ENCODE peak calls at places on chromosomes 6 and 20, in nine cellular contexts. E is progenitor cell of endocrine pancreas, X is right lobe of liver, H is pancreas, W is stomach, D is WTC11, O is heart left ventricle, T is spleen, V is omental fat pad. B is an unnamed sample.

GRCh38 chr20:17761612-17762011 is 61.8 kb downstream of the BANF2 start:
- DNase-seq in X (no peak), V (no peak), O (no peak), T (no peak), D (no peak), E (no peak), W (no peak), H (no peak), B (no peak)

GRCh38 chr6:169990095-169991030 is 238.9 kb downstream of the ERMARD start:
- DNase-seq in E (no peak), H (no peak), V (no peak), D (no peak), X (no peak), W (peak), O (no peak), T (peak), B (no peak)

GRCh38 chr6:150142304-150142656 is 564 bp upstream of the PPP1R14C start:
- DNase-seq in H (no peak), W (no peak), O (no peak), D (no peak), T (no peak), V (no peak), E (no peak), X (no peak), B (no peak)

GRCh38 chr6:57159127-57159526 is 13.0 kb upstream of the BAG2 start:
- DNase-seq in V (no peak), O (no peak), T (no peak), E (no peak), H (no peak), D (no peak), X (no peak), W (no peak), B (no peak)

GRCh38 chr20:25470045-25470444 is 62.6 kb downstream of the GINS1 start:
- DNase-seq in E (no peak), X (peak), O (no peak), W (peak), V (no peak), H (peak), T (peak), D (peak), B (no peak)

GRCh38 chr6:35388772-35389352 is 46.5 kb downstream of the PPARD start:
- DNase-seq in X (no peak), T (no peak), H (no peak), W (no peak), E (no peak), V (no peak), D (no peak), O (no peak), B (no peak)

GRCh38 chr6:14811760-14812428 is 434.0 kb upstream of the JARID2 start:
- DNase-seq in E (no peak), O (no peak), V (no peak), X (no peak), H (no peak), T (no peak), D (no peak), W (no peak), B (no peak)

GRCh38 chr6:105163186-105163585 is 16.6 kb downstream of the POPDC3 start:
- DNase-seq in H (no peak), T (no peak), E (no peak), X (no peak), W (no peak), O (no peak), D (no peak), V (no peak), B (no peak)

GRCh38 chr6:108209738-108210137 is 43.9 kb downstream of the NR2E1 start:
- DNase-seq in H (no peak), D (no peak), X (no peak), E (no peak), T (no peak), W (no peak), V (no peak), O (no peak), B (no peak)

GRCh38 chr6:128259036-128259734 is 261.2 kb downstream of the PTPRK start:
- DNase-seq in X (no peak), E (no peak), H (no peak), W (no peak), T (no peak), V (no peak), O (no peak), D (no peak), B (no peak)

GRCh38 chr20:50857348-50857747 is 62.5 kb downstream of the BCAS4 start:
- DNase-seq in D (no peak), X (no peak), E (no peak), V (no peak), W (no peak), O (no peak), H (no peak), T (no peak), B (no peak)
- TF ChIP-seq CTCF in D (no peak), X (no peak), E (no peak), V (no peak), W (no peak), O (no peak), H (no peak), T (no peak), B (no peak)

DNA sequence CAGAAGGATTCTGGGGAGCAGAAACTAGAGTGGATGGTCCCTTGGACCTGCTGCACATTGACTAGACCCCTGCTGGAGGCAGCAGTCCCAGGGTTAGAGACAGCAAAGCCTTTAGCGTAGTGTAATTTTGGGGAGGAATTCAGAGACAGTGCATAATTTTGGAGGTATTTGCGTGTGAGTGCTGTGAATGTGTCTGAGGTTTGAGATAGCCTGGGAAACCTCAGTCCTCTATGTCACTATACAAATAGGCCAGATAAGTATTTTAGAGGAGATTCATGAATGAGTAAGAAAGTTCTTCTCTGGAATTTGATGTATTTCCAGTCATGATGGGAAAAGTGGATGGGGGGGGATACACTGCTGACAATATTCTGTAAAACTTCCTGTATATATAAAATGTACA is 25.8 kb upstream of the MTRF1L start:
- DNase-seq in H (no peak), X (no peak), D (no peak), T (no peak), O (no peak), E (no peak), V (no peak), W (no peak), B (no peak)
- TF ChIP-seq CTCF in H (no peak), X (no peak), D (no peak), T (no peak), O (no peak), E (no peak), V (no peak), W (no peak), B (no peak)

GRCh38 chr20:36745927-36746659 is at the start of gene NDRG3:
- DNase-seq in H (peak), V (peak), W (peak), T (peak), O (peak), E (peak), X (peak), D (peak), B (peak)
- TF ChIP-seq CTCF in H (no peak), V (no peak), W (no peak), T (peak), O (no peak), E (peak), X (peak), D (no peak), B (no peak)

GRCh38 chr6:12635375-12635774 is 81.2 kb upstream of the PHACTR1 start:
- DNase-seq in V (no peak), T (no peak), E (no peak), X (no peak), O (no peak), H (no peak), D (no peak), W (no peak), B (no peak)

GRCh38 chr6:12637960-12638641 is 78.5 kb upstream of the PHACTR1 start:
- DNase-seq in W (peak), V (no peak), X (peak), O (peak), H (peak), T (no peak), E (peak), D (peak), B (no peak)

GRCh38 chr6:12640438-12640837 is 76.1 kb upstream of the PHACTR1 start:
- DNase-seq in X (no peak), V (no peak), H (no peak), W (no peak), O (no peak), D (no peak), E (no peak), T (no peak), B (no peak)

GRCh38 chr6:12635813-12636212 is 80.8 kb upstream of the PHACTR1 start:
- DNase-seq in H (no peak), X (no peak), D (no peak), O (peak), V (no peak), E (no peak), T (no peak), W (no peak), B (no peak)

DNA sequence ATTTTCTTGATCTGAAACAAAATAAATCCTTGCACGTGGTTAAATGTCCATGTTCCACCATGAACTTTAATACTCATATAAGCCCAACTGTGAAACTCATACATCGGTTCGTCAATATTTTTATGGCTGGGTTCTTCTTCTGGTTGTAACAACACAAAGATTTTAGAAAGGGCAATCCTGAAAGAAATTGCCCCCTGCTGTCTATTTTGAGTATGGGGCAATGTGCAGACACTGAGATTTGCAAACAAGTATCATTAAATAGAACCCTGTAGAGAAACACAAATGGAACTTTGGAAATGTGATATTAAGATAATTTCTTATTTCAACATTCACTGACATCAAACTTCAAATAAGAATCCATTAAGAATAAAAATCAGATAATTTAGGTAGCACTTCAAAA is 80.2 kb upstream of the PHACTR1 start:
- DNase-seq in E (no peak), O (no peak), T (no peak), D (no peak), V (no peak), H (no peak), X (no peak), W (no peak), B (no peak)
- TF ChIP-seq CTCF in E (peak), O (no peak), T (no peak), D (no peak), V (no peak), H (no peak), X (no peak), W (no peak), B (no peak)

GRCh38 chr6:1524040-1524480 is 85.7 kb upstream of the FOXC1 start:
- DNase-seq in O (peak), X (peak), D (peak), T (peak), V (no peak), H (peak), E (peak), W (peak), B (peak)
- TF ChIP-seq CTCF in O (peak), X (peak), D (peak), T (peak), V (no peak), H (peak), E (peak), W (no peak), B (peak)

DNA sequence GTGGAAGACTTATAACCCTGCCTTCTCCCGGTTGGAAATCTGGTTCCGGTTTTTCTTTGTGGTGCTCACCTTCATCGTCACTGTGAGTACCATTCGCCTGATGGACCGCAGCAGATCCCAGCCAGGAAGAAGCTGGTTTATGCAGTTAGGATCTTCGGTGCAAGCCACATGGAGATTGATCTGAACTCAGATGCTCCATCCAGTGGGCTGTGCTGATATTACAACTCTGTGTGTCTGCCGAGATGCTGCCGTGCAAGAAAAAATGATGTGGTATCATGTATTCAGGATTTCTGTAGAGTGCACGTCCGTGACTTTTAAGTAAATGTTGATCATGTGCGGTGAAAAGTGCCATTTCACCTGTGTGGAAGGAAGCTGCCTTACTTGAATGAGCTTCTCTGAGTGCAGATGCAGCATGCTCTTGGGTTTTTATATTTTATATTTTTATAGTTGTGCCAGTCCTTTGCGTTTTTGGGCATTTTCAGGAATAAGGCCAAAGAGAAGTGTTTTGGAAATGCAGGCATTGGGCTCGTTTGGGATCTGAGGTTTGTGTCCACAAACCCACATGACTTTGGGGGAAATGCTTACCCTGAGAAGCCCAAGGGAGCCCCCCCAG is 39.2 kb downstream of the DYNLT1 start:
- DNase-seq in H (no peak), E (peak), T (no peak), X (no peak), D (peak), W (peak), V (peak), O (no peak), B (peak)
- TF ChIP-seq CTCF in H (peak), E (peak), T (peak), X (peak), D (peak), W (peak), V (no peak), O (peak), B (peak)

GRCh38 chr6:122476131-122476530 is 4.5 kb upstream of the SERINC1 start:
- DNase-seq in D (no peak), X (no peak), E (no peak), V (no peak), H (no peak), W (no peak), T (no peak), O (no peak), B (no peak)
- TF ChIP-seq CTCF in D (no peak), X (peak), E (peak), V (no peak), H (no peak), W (no peak), T (peak), O (peak), B (peak)

DNA sequence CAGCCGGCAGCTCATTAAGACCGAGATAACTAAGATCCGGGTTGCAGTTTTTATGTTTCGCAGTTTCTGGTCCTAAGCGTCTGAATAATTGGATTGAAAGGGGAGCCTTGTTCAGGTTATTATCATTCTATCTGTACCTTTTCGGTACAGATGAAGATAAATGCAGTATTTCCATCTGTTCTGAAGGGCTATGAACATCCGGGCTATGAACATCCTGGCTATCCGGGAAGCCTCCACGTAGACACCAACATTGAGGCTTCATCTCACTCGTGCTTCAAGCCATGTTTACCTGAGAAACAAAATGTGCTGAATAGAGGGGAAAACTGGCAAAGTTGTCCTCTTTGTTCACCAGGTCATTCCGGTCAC is 399 bp upstream of the REPS1 start:
- DNase-seq in D (no peak), V (no peak), X (no peak), O (no peak), H (no peak), E (no peak), W (no peak), T (no peak), B (no peak)
- TF ChIP-seq CTCF in D (no peak), V (no peak), X (no peak), O (peak), H (no peak), E (peak), W (no peak), T (no peak), B (peak)

GRCh38 chr6:33981861-33982260 is 164.0 kb downstream of the GRM4 start:
- DNase-seq in W (no peak), X (no peak), O (no peak), E (no peak), T (peak), V (no peak), H (no peak), D (no peak), B (no peak)

GRCh38 chr6:33984466-33985332 is 161.2 kb downstream of the GRM4 start:
- DNase-seq in E (no peak), T (peak), X (no peak), H (no peak), W (peak), V (no peak), O (no peak), D (no peak), B (no peak)

GRCh38 chr6:33981421-33981820 is 164.5 kb downstream of the GRM4 start:
- DNase-seq in T (peak), E (no peak), H (no peak), W (peak), O (no peak), D (no peak), X (no peak), V (no peak), B (no peak)

GRCh38 chr6:33983721-33984465 is 162.0 kb downstream of the GRM4 start:
- DNase-seq in O (no peak), T (peak), X (no peak), E (no peak), D (no peak), W (peak), V (no peak), H (no peak), B (no peak)

DNA sequence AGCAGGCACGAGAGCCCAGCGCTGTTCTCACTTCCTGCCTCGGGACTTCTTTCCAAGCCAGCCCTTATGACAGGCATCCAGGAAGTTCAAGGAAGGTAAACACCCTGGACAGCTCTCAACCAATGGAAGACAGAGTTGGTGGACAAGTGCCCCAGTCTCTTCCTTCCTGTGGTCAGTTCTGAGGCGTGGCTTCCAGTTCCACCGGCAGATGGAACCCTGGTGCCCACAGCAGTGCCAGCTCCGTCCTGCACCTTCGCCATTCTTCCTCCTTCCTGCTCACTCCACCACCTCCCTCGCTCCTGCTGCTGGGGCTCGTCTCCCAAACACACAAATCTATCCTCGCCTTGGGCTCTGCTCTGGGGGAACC is 162.8 kb downstream of the GRM4 start:
- DNase-seq in D (no peak), W (peak), H (no peak), X (peak), V (no peak), E (no peak), T (peak), O (peak), B (no peak)
- TF ChIP-seq CTCF in D (no peak), W (peak), H (no peak), X (peak), V (no peak), E (no peak), T (no peak), O (no peak), B (no peak)

DNA sequence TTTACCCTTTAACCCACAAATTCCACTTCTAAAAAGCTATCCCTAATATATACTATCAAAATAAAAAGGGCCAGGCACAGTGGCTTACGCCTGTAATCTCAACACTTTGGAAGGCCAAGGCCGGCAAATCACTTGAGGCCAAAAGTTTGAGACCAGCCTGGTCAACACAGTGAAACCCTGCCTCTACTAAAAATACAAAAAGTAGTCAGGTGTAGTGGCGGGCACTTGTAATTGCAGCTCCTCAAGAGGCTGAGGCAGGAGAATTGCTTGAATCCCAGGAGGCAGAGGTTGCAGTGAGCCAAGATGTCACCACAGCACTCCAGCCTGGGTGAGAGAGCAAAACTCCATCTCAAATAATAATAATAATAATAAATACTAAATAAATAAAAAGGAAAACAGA is 82.5 kb downstream of the TRIM27 start:
- DNase-seq in X (no peak), W (no peak), H (no peak), D (peak), T (no peak), O (no peak), E (no peak), V (no peak), B (no peak)
- TF ChIP-seq CTCF in X (no peak), W (no peak), H (no peak), D (no peak), T (no peak), O (no peak), E (peak), V (no peak), B (no peak)

B was measured in mesothelial cell of epicardium.